ENCODE peak calls at places on chromosomes 1 and 21, in four cellular contexts. Y is T-helper 2 cell, I is NCI-H2081, X is DMS153. K is an unnamed sample.

GRCh38 chr1:3779912-3780416 is 7.4 kb downstream of the SMIM1 start:
- DNase-seq in Y (no peak), I (no peak), X (no peak), K (no peak)

GRCh38 chr1:58790313-58790712 is 6.5 kb upstream of the JUN start:
- DNase-seq in Y (no peak), I (no peak), X (no peak), K (no peak)

GRCh38 chr1:57468661-57469523 is 45.0 kb upstream of the DAB1 start:
- DNase-seq in Y (no peak), I (no peak), X (no peak), K (no peak)

GRCh38 chr1:31772669-31773248 is 8.6 kb upstream of the ADGRB2 start:
- DNase-seq in Y (no peak), I (no peak), X (no peak), K (no peak)

GRCh38 chr1:163068716-163069115 is 445 bp upstream of the RGS4 start:
- DNase-seq in Y (no peak), I (peak; percentile 40), X (peak; percentile 74), K (no peak)

GRCh38 chr1:179353546-179353945 is 12.2 kb upstream of the AXDND1 start:
- DNase-seq in Y (no peak), I (no peak), X (no peak), K (no peak)

GRCh38 chr21:28548291-28548690 is 444.4 kb downstream of the LTN1 start:
- DNase-seq in Y (no peak), I (no peak), X (no peak), K (no peak)

GRCh38 chr1:17211377-17211776 is 6.4 kb downstream of the PADI1 start:
- DNase-seq in Y (no peak), I (no peak), X (no peak), K (no peak)

GRCh38 chr1:183227963-183228649 is 42.0 kb downstream of the LAMC2 start:
- DNase-seq in Y (no peak), I (peak; percentile 36), X (no peak), K (no peak)

GRCh38 chr21:46254208-46254975 is 25.8 kb upstream of the LSS start:
- DNase-seq in Y (no peak), I (no peak), X (no peak), K (no peak)

GRCh38 chr1:84960371-84960770 is 36.5 kb downstream of the MCOLN2 start:
- DNase-seq in Y (no peak), I (no peak), X (no peak), K (no peak)

GRCh38 chr1:41566274-41566885 is 81.9 kb upstream of the EDN2 start:
- DNase-seq in Y (no peak), I (no peak), X (no peak), K (no peak)

GRCh38 chr21:43331962-43332458 is 94.9 kb downstream of the SIK1 start:
- DNase-seq in Y (no peak), I (no peak), X (peak; percentile 83), K (no peak)

GRCh38 chr1:204837440-204838084 is 33.1 kb upstream of the NFASC start:
- DNase-seq in Y (no peak), I (no peak), X (no peak), K (no peak)

GRCh38 chr1:115041654-115042053 is 12.0 kb downstream of the TSHB start:
- DNase-seq in Y (no peak), I (no peak), X (no peak), K (no peak)

GRCh38 chr1:204316164-204316563 is 43.6 kb downstream of the PLEKHA6 start:
- DNase-seq in Y (no peak), I (no peak), X (no peak), K (no peak)

GRCh38 chr1:204744102-204744501 is 58.6 kb upstream of the LRRN2 start:
- DNase-seq in Y (no peak), I (peak; percentile 68), X (no peak), K (no peak)

GRCh38 chr1:203096566-203096965 is 10.8 kb upstream of the MYOG start:
- DNase-seq in Y (no peak), I (no peak), X (no peak), K (no peak)

GRCh38 chr1:33219886-33220661 is 36.2 kb upstream of the ZNF362 start:
- DNase-seq in Y (no peak), I (no peak), X (no peak), K (no peak)

GRCh38 chr1:35452086-35452485 is 105.1 kb downstream of the KIAA0319L start:
- DNase-seq in Y (no peak), I (no peak), X (no peak), K (no peak)

GRCh38 chr1:233440952-233441401 is 113.5 kb downstream of the MAP3K21 start:
- DNase-seq in Y (no peak), I (peak; percentile 78), X (peak; percentile 3), K (peak; percentile 56)

GRCh38 chr1:41371630-41372599 is 10.7 kb downstream of the FOXO6 start:
- DNase-seq in Y (no peak), I (peak; percentile 89), X (peak; percentile 100), K (peak; percentile 74)

GRCh38 chr1:239951518-239952130 is 140.1 kb upstream of the FMN2 start:
- DNase-seq in Y (no peak), I (peak; percentile 87), X (no peak), K (peak; percentile 15)

GRCh38 chr1:84785231-84785630 is 95.0 kb upstream of the SSX2IP start:
- DNase-seq in Y (no peak), I (no peak), X (no peak), K (no peak)

GRCh38 chr21:46183910-46184624 is at the start of gene SPATC1L:
- DNase-seq in Y (no peak), I (no peak), X (peak; percentile 5), K (no peak)

GRCh38 chr1:7747605-7748004 is 23.5 kb upstream of the VAMP3 start:
- DNase-seq in Y (no peak), I (no peak), X (no peak), K (no peak)

GRCh38 chr1:100397681-100398080 is 45.4 kb downstream of the CDC14A start:
- DNase-seq in Y (no peak), I (no peak), X (no peak), K (no peak)

K was measured in NCI-H2107.